ENCODE peak calls at places on chromosomes 2 and 18, in eight cellular contexts. Z is myocyte, Q is aorta, C is caudate nucleus, E is ascending aorta, U is Calu3, X is IMR-90, S is mesenchymal stem cell. J is an unnamed sample.

GRCh38 chr2:175750195-175750594 is 251.9 kb downstream of the LNPK start:
- DNase-seq in Z (no peak), Q (no peak), C (no peak), E (no peak), U (no peak), X (no peak), S (no peak), J (no peak)

GRCh38 chr2:229273384-229274338 is 2.6 kb upstream of the PID1 start:
- DNase-seq in Z (peak), Q (peak), C (peak), E (peak), U (peak), X (peak), S (peak), J (peak)

GRCh38 chr2:160652236-160652635 is 158.6 kb upstream of the RBMS1 start:
- DNase-seq in Z (no peak), Q (peak), C (no peak), E (no peak), U (no peak), X (no peak), S (no peak), J (no peak)

GRCh38 chr18:6543330-6543908 is 128.7 kb upstream of the L3MBTL4 start:
- DNase-seq in Z (peak), Q (no peak), C (no peak), E (no peak), U (no peak), X (peak), S (peak), J (no peak)

GRCh38 chr18:44541159-44541558 is 139.5 kb upstream of the SETBP1 start:
- DNase-seq in Z (no peak), Q (no peak), C (no peak), E (no peak), U (no peak), X (no peak), S (no peak), J (no peak)

GRCh38 chr2:44005831-44006230 is 10.0 kb upstream of the LRPPRC start:
- DNase-seq in Z (no peak), Q (no peak), C (no peak), E (no peak), U (no peak), X (peak), S (no peak), J (no peak)

GRCh38 chr2:40488927-40489677 is 37.2 kb upstream of the SLC8A1 start:
- DNase-seq in Z (peak), Q (no peak), C (no peak), E (no peak), U (no peak), X (peak), S (peak), J (no peak)

GRCh38 chr2:214706986-214707385 is 102.5 kb downstream of the BARD1 start:
- DNase-seq in Z (peak), Q (no peak), C (no peak), E (no peak), U (no peak), X (peak), S (peak), J (no peak)

GRCh38 chr2:190585000-190585678 is 50.6 kb upstream of the NEMP2 start:
- DNase-seq in Z (no peak), Q (no peak), C (no peak), E (no peak), U (no peak), X (no peak), S (no peak), J (no peak)

GRCh38 chr2:67719351-67719750 is 322.2 kb downstream of the ETAA1 start:
- DNase-seq in Z (no peak), Q (no peak), C (no peak), E (no peak), U (no peak), X (no peak), S (no peak), J (no peak)

GRCh38 chr2:16034151-16034974 is 94.0 kb downstream of the MYCN start:
- DNase-seq in Z (no peak), Q (no peak), C (no peak), E (no peak), U (peak), X (no peak), S (no peak), J (no peak)

J was measured in left lung.